ENCODE peak calls at places on chromosome 3, in four cellular contexts. W, G, C and I are unnamed samples.

GRCh38 chr3:101638262-101638745 is 38.6 kb downstream of the ZBTB11 start:
- DNase-seq in W (peak), G (no peak), C (no peak), I (no peak)

GRCh38 chr3:32420138-32420981 is 28.7 kb downstream of the CMTM7 start:
- DNase-seq in W (peak), G (peak), C (no peak), I (no peak)

GRCh38 chr3:124814620-124815421 is 72.3 kb downstream of the ITGB5 start:
- DNase-seq in W (peak), G (no peak), C (no peak), I (no peak)

GRCh38 chr3:59818033-59818936 is 768.5 kb upstream of the CFAP20DC start:
- DNase-seq in W (no peak), G (no peak), C (peak), I (no peak)

GRCh38 chr3:46089237-46090011 is 62.1 kb upstream of the XCR1 start:
- DNase-seq in W (no peak), G (peak), C (no peak), I (no peak)

GRCh38 chr3:27467545-27467944 is 16.6 kb downstream of the SLC4A7 start:
- DNase-seq in W (peak), G (no peak), C (peak), I (peak)

GRCh38 chr3:54713455-54713854 is 214.4 kb downstream of the LRTM1 start:
- DNase-seq in W (no peak), G (no peak), C (no peak), I (no peak)

GRCh38 chr3:36409862-36410261 is 29.6 kb downstream of the STAC start:
- DNase-seq in W (no peak), G (no peak), C (no peak), I (no peak)

GRCh38 chr3:135141092-135141491 is 346.0 kb downstream of the EPHB1 start:
- DNase-seq in W (no peak), G (no peak), C (no peak), I (no peak)

GRCh38 chr3:12892840-12893189 is 51.5 kb upstream of the RPL32 start:
- DNase-seq in W (no peak), G (no peak), C (no peak), I (no peak)

GRCh38 chr3:12891391-12891984 is 50.1 kb upstream of the RPL32 start:
- DNase-seq in W (no peak), G (no peak), C (no peak), I (no peak)

GRCh38 chr3:12893247-12893646 is 51.9 kb upstream of the RPL32 start:
- DNase-seq in W (no peak), G (no peak), C (no peak), I (no peak)

GRCh38 chr3:12890610-12891390 is 49.4 kb upstream of the RPL32 start:
- DNase-seq in W (no peak), G (no peak), C (no peak), I (no peak)

DNA sequence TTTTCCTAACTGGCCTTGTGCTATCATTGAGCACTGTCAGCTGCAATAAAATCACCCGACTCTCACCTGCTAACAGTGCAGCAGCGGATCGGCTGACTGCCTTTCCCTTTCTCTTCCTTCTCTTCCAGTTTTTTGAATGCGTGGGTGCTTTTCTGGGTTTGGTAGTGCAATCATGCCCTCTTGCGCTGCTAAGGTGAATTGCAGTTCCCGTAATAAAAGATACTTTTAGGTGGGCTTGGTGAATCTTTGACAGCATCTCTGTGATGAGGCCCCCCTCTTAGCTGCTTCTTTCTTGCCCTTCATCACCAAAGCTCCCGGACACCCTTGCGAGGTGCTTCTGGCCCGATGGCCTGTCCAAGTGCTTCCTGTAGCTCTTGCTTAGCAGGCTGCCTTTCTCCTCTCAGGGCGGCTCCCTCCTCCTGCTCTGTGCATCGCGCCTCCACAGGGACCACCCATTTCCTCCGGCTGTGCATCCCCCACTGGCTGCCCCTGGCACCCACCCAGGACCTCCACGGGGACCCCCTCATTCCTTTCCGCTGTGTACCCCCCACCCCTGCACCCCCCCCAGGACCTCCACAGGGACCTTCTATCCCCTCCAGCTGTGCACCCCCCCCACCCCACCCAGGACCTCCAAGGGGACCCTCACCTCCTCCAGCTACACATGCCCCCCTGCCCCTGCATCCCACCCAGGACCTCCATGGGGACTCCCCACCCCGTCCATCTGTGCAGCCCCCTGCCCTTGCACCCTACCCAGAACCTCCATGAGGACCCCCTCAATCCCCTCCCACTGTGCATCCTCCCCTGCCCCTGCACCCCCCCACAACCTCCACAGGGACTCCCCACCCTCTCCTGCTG is 50.8 kb upstream of the RPL32 start:
- DNase-seq in W (peak), G (no peak), C (peak), I (peak)
- TF ChIP-seq SP1 in W (no peak), G (no peak), C (peak), I (no peak)

GRCh38 chr3:139318826-139319225 is 25.0 kb upstream of the MRPS22 start:
- DNase-seq in W (no peak), G (no peak), C (no peak), I (no peak)

GRCh38 chr3:139317215-139317614 is 26.6 kb upstream of the MRPS22 start:
- DNase-seq in W (no peak), G (no peak), C (no peak), I (no peak)

GRCh38 chr3:139317660-139318430 is 26.0 kb upstream of the MRPS22 start:
- DNase-seq in W (no peak), G (no peak), C (peak), I (no peak)

GRCh38 chr3:139319428-139320402 is 24.1 kb upstream of the MRPS22 start:
- DNase-seq in W (peak), G (no peak), C (peak), I (peak)

GRCh38 chr3:139318431-139318816 is 25.4 kb upstream of the MRPS22 start:
- DNase-seq in W (no peak), G (no peak), C (no peak), I (no peak)
- TF ChIP-seq FOXK2 in W (no peak), G (no peak), C (no peak), I (no peak)

DNA sequence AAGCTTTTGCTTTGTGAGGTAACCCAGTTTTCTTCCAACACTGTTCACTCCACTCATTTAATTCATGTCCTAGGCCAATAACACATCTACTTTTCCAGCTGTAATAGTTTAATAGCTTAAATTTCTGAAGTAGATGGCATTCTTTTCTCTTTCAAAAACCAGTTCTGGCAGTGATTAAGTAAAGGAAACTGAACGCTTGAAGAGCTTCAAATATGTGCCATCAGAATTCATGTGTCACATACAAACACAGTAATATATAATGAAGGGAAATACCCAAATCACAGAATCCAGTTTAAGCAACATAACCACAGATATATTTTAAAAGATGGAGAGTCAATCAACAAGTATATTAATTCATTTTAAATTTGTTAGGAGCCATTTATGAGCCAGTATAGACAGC is 91.0 kb downstream of the TNIK start:
- DNase-seq in W (no peak), G (no peak), C (no peak), I (no peak)
- TF ChIP-seq SP1 in W (no peak), G (no peak), C (no peak), I (no peak)

GRCh38 chr3:64184621-64185020 is 40.6 kb downstream of the PRICKLE2 start:
- DNase-seq in W (no peak), G (no peak), C (no peak), I (no peak)
- TF ChIP-seq FOXK2 in W (no peak), G (no peak), C (no peak), I (no peak)

GRCh38 chr3:195811756-195812155 is at the start of gene MUC4:
- DNase-seq in W (no peak), G (no peak), C (peak), I (no peak)
- TF ChIP-seq SP1 in W (no peak), G (no peak), C (no peak), I (no peak)